ENCODE peak calls at places on chromosomes 1 and 21, in four cellular contexts. J is NCI-H1105 treated with DMSO at 0.1 percent for 48 hours, E is GM18507, K is fibroblast of villous mesenchyme. X is an unnamed sample.

GRCh38 chr21:42299324-42300044 is 15.7 kb downstream of the TFF3 start:
- DNase-seq in J (no peak), E (no peak), K (no peak), X (no peak)

GRCh38 chr1:197918815-197919522 is 1.8 kb downstream of the LHX9 start:
- DNase-seq in J (no peak), E (no peak), K (no peak), X (no peak)

GRCh38 chr1:37676281-37677243 is 15.8 kb upstream of the CDCA8 start:
- DNase-seq in J (no peak), E (no peak), K (peak), X (peak)

GRCh38 chr1:114154963-114155322 is 1.3 kb upstream of the SYT6 start:
- DNase-seq in J (no peak), E (no peak), K (no peak), X (no peak)

GRCh38 chr21:35476616-35477395 is 427.7 kb upstream of the RUNX1 start:
- DNase-seq in J (no peak), E (no peak), K (peak), X (no peak)

GRCh38 chr1:215192306-215192705 is 109.8 kb downstream of the KCNK2 start:
- DNase-seq in J (no peak), E (no peak), K (peak), X (no peak)

GRCh38 chr1:53982034-53982761 is 35.8 kb downstream of the LDLRAD1 start:
- DNase-seq in J (no peak), E (no peak), K (peak), X (peak)

GRCh38 chr1:84861516-84861915 is 31.5 kb downstream of the LPAR3 start:
- DNase-seq in J (no peak), E (no peak), K (no peak), X (no peak)

GRCh38 chr1:235417101-235417697 is 50.0 kb downstream of the TBCE start:
- DNase-seq in J (peak), E (peak), K (peak), X (peak)

X was measured in uterus.